ENCODE peak calls at places on chromosome 13, in four cellular contexts. J is IMR-90, O is mesendoderm, D is H1. N is an unnamed sample.

GRCh38 chr13:109243311-109243951 is 543.0 kb downstream of the IRS2 start:
- DNase-seq in O (peak; percentile 84), D (no peak), J (peak; percentile 91), N (no peak)

GRCh38 chr13:33125821-33126570 is 109.8 kb downstream of the KL start:
- DNase-seq in D (peak; percentile 51), J (peak; percentile 97), O (peak; percentile 97), N (peak; percentile 61)

GRCh38 chr13:41457589-41458186 is 338 bp downstream of the RGCC start:
- DNase-seq in O (peak; percentile 22), D (no peak), J (no peak), N (no peak)

GRCh38 chr13:103794526-103794925 is 728.3 kb upstream of the SLC10A2 start:
- DNase-seq in O (peak; percentile 14), J (no peak), D (no peak), N (no peak)

GRCh38 chr13:21672811-21673591 is 2.1 kb downstream of the FGF9 start:
- DNase-seq in O (no peak), J (no peak), D (no peak), N (no peak)

GRCh38 chr13:83995930-83996329 is 113.7 kb upstream of the SLITRK1 start:
- DNase-seq in O (no peak), D (no peak), J (no peak), N (no peak)

GRCh38 chr13:81442904-81443303 is 1102.0 kb upstream of the SPRY2 start:
- DNase-seq in D (no peak), O (no peak), J (no peak), N (no peak)

GRCh38 chr13:97712770-97713169 is 240.7 kb upstream of the IPO5 start:
- DNase-seq in J (no peak), O (no peak), D (no peak), N (no peak)

GRCh38 chr13:106145997-106146864 is 389.2 kb downstream of the EFNB2 start:
- DNase-seq in O (peak; percentile 84), J (no peak), D (no peak), N (no peak)

GRCh38 chr13:68047889-68048288 is 817.8 kb upstream of the PCDH9 start:
- DNase-seq in O (peak; percentile 10), J (no peak), D (no peak), N (no peak)

GRCh38 chr13:75550159-75550567 is 572 bp downstream of the UCHL3 start:
- DNase-seq in D (no peak), J (peak; percentile 87), O (peak; percentile 40), N (no peak)

GRCh38 chr13:85772379-85772778 is 26.8 kb downstream of the SLITRK6 start:
- DNase-seq in J (peak; percentile 7), D (no peak), O (no peak), N (no peak)

GRCh38 chr13:78382946-78383542 is 220.3 kb downstream of the POU4F1 start:
- DNase-seq in J (no peak), D (no peak), O (peak; percentile 28), N (no peak)

GRCh38 chr13:53782400-53783030 is 753.9 kb downstream of the OLFM4 start:
- DNase-seq in J (peak; percentile 17), O (peak; percentile 75), D (no peak), N (peak; percentile 33)

GRCh38 chr13:111886217-111886945 is 180.6 kb upstream of the SOX1 start:
- DNase-seq in O (no peak), J (no peak), D (no peak), N (no peak)

GRCh38 chr13:29022968-29023367 is 202.8 kb downstream of the MTUS2 start:
- DNase-seq in O (no peak), J (no peak), D (no peak), N (no peak)

GRCh38 chr13:80131204-80131603 is 209.7 kb downstream of the SPRY2 start:
- DNase-seq in O (peak; percentile 46), D (no peak), J (peak; percentile 46), N (peak; percentile 38)

GRCh38 chr13:109131698-109132257 is 502.4 kb downstream of the MYO16 start:
- DNase-seq in D (no peak), J (peak; percentile 21), O (peak; percentile 62), N (no peak)

GRCh38 chr13:84470528-84470927 is 588.3 kb upstream of the SLITRK1 start:
- DNase-seq in D (no peak), O (peak; percentile 29), J (no peak), N (no peak)

GRCh38 chr13:27619711-27620376 is 485 bp downstream of the LNX2 start:
- DNase-seq in J (peak; percentile 21), D (no peak), O (peak; percentile 51), N (no peak)

GRCh38 chr13:99926014-99926731 is 45.4 kb downstream of the ZIC5 start:
- DNase-seq in J (peak; percentile 16), D (no peak), O (no peak), N (no peak)

GRCh38 chr13:90984737-90985136 is 362.8 kb upstream of the MIR17HG start:
- DNase-seq in J (no peak), D (no peak), O (no peak), N (no peak)

GRCh38 chr13:82305588-82305987 is 1576.7 kb downstream of the SLITRK1 start:
- DNase-seq in O (no peak), D (no peak), J (no peak), N (no peak)

GRCh38 chr13:107254392-107254791 is 686.5 kb upstream of the ARGLU1 start:
- DNase-seq in J (no peak), O (no peak), D (no peak), N (no peak)

GRCh38 chr13:91142572-91142971 is 204.9 kb upstream of the MIR17HG start:
- DNase-seq in J (peak; percentile 1), O (no peak), D (no peak), N (no peak)

GRCh38 chr13:85148009-85148408 is 651.2 kb downstream of the SLITRK6 start:
- DNase-seq in O (peak; percentile 17), D (no peak), J (no peak), N (no peak)

GRCh38 chr13:32993109-32993508 is 23.1 kb upstream of the KL start:
- DNase-seq in J (no peak), O (no peak), D (no peak), N (no peak)

GRCh38 chr13:77696863-77697207 is 652 bp upstream of the SLAIN1 start:
- DNase-seq in J (no peak), O (no peak), D (no peak), N (no peak)

GRCh38 chr13:113297370-113297871 is 382 bp downstream of the LAMP1 start:
- DNase-seq in J (no peak), D (no peak), O (peak; percentile 39), N (peak; percentile 45)

GRCh38 chr13:41562083-41562482 is 104.7 kb downstream of the RGCC start:
- DNase-seq in O (no peak), D (no peak), J (peak; percentile 92), N (no peak)

GRCh38 chr13:113765241-113765910 is 6.3 kb downstream of the TMEM255B start:
- DNase-seq in J (no peak), D (no peak), O (peak; percentile 34), N (no peak)

GRCh38 chr13:31846984-31847752 is 107.8 kb downstream of the RXFP2 start:
- DNase-seq in O (peak; percentile 29), J (no peak), D (no peak), N (no peak)

GRCh38 chr13:75255159-75255558 is 226.8 kb downstream of the TBC1D4 start:
- DNase-seq in O (no peak), J (no peak), D (no peak), N (no peak)

GRCh38 chr13:101258071-101258470 is 158.2 kb downstream of the NALCN start:
- DNase-seq in O (peak; percentile 86), D (no peak), J (peak; percentile 86), N (peak; percentile 64)

GRCh38 chr13:75960538-75960994 is 324.4 kb downstream of the LMO7 start:
- DNase-seq in O (no peak), J (no peak), D (no peak), N (no peak)

GRCh38 chr13:112113355-112113754 is 46.4 kb downstream of the SOX1 start:
- DNase-seq in J (no peak), D (no peak), O (no peak), N (no peak)

GRCh38 chr13:99439048-99439447 is 62.2 kb upstream of the TM9SF2 start:
- DNase-seq in D (no peak), O (no peak), J (no peak), N (no peak)

GRCh38 chr13:102041544-102041943 is 360.3 kb downstream of the FGF14 start:
- DNase-seq in D (no peak), O (no peak), J (no peak), N (no peak)

GRCh38 chr13:23081246-23081645 is 99.5 kb upstream of the SGCG start:
- DNase-seq in O (no peak), D (no peak), J (peak; percentile 83), N (no peak)

GRCh38 chr13:44917589-44918322 is 71.5 kb downstream of the NUFIP1 start:
- DNase-seq in O (peak; percentile 100), D (peak; percentile 92), J (peak; percentile 97), N (peak; percentile 96)
- H4K8ac ChIP-seq in O (no peak overlapping the region), D (no peak overlapping the region), J (peak overlapping the region; percentile 97), N (no peak overlapping the region)

GRCh38 chr13:58004761-58005160 is 373.2 kb downstream of the PCDH17 start:
- DNase-seq in J (no peak), O (no peak), D (no peak), N (no peak)
- H4K5ac ChIP-seq in J (no peak overlapping the region), O (no peak overlapping the region), D (no peak overlapping the region), N (no peak overlapping the region)

GRCh38 chr13:44096906-44097305 is 217.2 kb downstream of the LACC1 start:
- DNase-seq in J (no peak), O (no peak), D (no peak), N (no peak)

GRCh38 chr13:44093607-44094583 is 214.2 kb downstream of the LACC1 start:
- DNase-seq in O (peak; percentile 47), J (no peak), D (no peak), N (no peak)

GRCh38 chr13:44088409-44088808 is 208.7 kb downstream of the LACC1 start:
- DNase-seq in O (no peak), D (no peak), J (no peak), N (no peak)

GRCh38 chr13:44088911-44089851 is 209.5 kb downstream of the LACC1 start:
- DNase-seq in D (no peak), O (no peak), J (no peak), N (no peak)

GRCh38 chr13:44092053-44092452 is 212.3 kb downstream of the LACC1 start:
- DNase-seq in O (no peak), D (no peak), J (no peak), N (no peak)
- H3K18ac ChIP-seq in O (no peak overlapping the region), D (no peak overlapping the region), J (no peak overlapping the region), N (no peak overlapping the region)

GRCh38 chr13:30133976-30134375 is 173.4 kb downstream of the KATNAL1 start:
- DNase-seq in D (no peak), O (no peak), J (no peak), N (no peak)
- H4K8ac ChIP-seq in D (no peak overlapping the region), O (no peak overlapping the region), J (no peak overlapping the region), N (no peak overlapping the region)

GRCh38 chr13:93375491-93375890 is 148.9 kb downstream of the GPC6 start:
- DNase-seq in O (no peak), D (no peak), J (no peak), N (no peak)
- H4K5ac ChIP-seq in O (no peak overlapping the region), D (no peak overlapping the region), J (no peak overlapping the region), N (no peak overlapping the region)

GRCh38 chr13:74129500-74130144 is 4.6 kb downstream of the KLF12 start:
- DNase-seq in O (no peak), J (no peak), D (no peak), N (no peak)
- H3K18ac ChIP-seq in O (no peak overlapping the region), J (peak overlapping the region; percentile 54), D (no peak overlapping the region), N (no peak overlapping the region)